ENCODE peak calls at places on chromosomes 7 and 10, in seven cellular contexts. D is HFFc6; G is NCI-H2171; H is stimulated activated CD4-positive, alpha-beta T cell treated with anti-CD3 and anti-CD28 coated beads, Interleukin-1b, Interleukin-23, amount 100 ng/mL, for 48 hours; V is heart left ventricle; O is HuH-7; F is H9. C is an unnamed sample.

GRCh38 chr10:4527281-4527960 is 298.6 kb upstream of the AKR1E2 start:
- DNase-seq in D (peak; percentile 63), G (no peak), H (no peak), V (no peak), O (no peak), F (no peak), C (no peak)

GRCh38 chr7:31192996-31193395 is 140.9 kb downstream of the ADCYAP1R1 start:
- DNase-seq in D (no peak), G (peak; percentile 3), H (peak; percentile 21), V (peak; percentile 42), O (peak; percentile 70), F (peak; percentile 90), C (peak; percentile 13)

GRCh38 chr10:42939237-42939636 is 137.6 kb upstream of the RET start:
- DNase-seq in D (no peak), G (no peak), H (no peak), V (no peak), O (no peak), F (no peak), C (no peak)

GRCh38 chr7:135159359-135160087 is 11.0 kb downstream of the CYREN start:
- DNase-seq in D (no peak), G (no peak), H (no peak), V (no peak), O (no peak), F (no peak), C (no peak)

GRCh38 chr10:16520900-16521299 is 779 bp downstream of the C1QL3 start:
- DNase-seq in D (no peak), G (no peak), H (peak; percentile 24), V (no peak), O (no peak), F (peak; percentile 59), C (peak; percentile 62)

GRCh38 chr10:56973766-56974165 is 612.7 kb upstream of the ZWINT start:
- DNase-seq in D (no peak), G (no peak), H (no peak), V (no peak), O (no peak), F (no peak), C (no peak)

GRCh38 chr7:83468251-83468739 is 180.6 kb downstream of the SEMA3E start:
- DNase-seq in D (peak; percentile 98), G (peak; percentile 69), H (peak; percentile 32), V (peak; percentile 50), O (peak; percentile 25), F (peak; percentile 78), C (peak; percentile 24)

GRCh38 chr7:156975620-156976019 is 26.1 kb downstream of the NOM1 start:
- DNase-seq in D (no peak), G (no peak), H (no peak), V (no peak), O (no peak), F (no peak), C (no peak)

GRCh38 chr7:24812313-24812945 is 55.2 kb upstream of the GSDME start:
- DNase-seq in D (no peak), G (no peak), H (no peak), V (peak; percentile 25), O (peak; percentile 42), F (peak; percentile 51), C (peak; percentile 58)

GRCh38 chr10:13922591-13922990 is 335.8 kb downstream of the PRPF18 start:
- DNase-seq in D (peak; percentile 67), G (no peak), H (no peak), V (no peak), O (no peak), F (no peak), C (no peak)

GRCh38 chr7:133186060-133186459 is 66.8 kb upstream of the EXOC4 start:
- DNase-seq in D (no peak), G (no peak), H (no peak), V (no peak), O (no peak), F (no peak), C (no peak)

GRCh38 chr10:97850446-97850845 is 803 bp downstream of the GOLGA7B start:
- DNase-seq in D (no peak), G (no peak), H (no peak), V (no peak), O (no peak), F (no peak), C (peak; percentile 42)

GRCh38 chr7:45026984-45027773 is 27.2 kb downstream of the CCM2 start:
- DNase-seq in D (no peak), G (no peak), H (no peak), V (no peak), O (no peak), F (no peak), C (peak; percentile 30)

GRCh38 chr7:122067077-122067476 is 77.0 kb downstream of the AASS start:
- DNase-seq in D (no peak), G (no peak), H (no peak), V (no peak), O (no peak), F (no peak), C (no peak)

GRCh38 chr7:14137676-14138075 is 148.2 kb upstream of the ETV1 start:
- DNase-seq in D (no peak), G (no peak), H (no peak), V (no peak), O (no peak), F (no peak), C (no peak)

GRCh38 chr7:138842111-138842510 is 44.1 kb upstream of the ATP6V0A4 start:
- DNase-seq in D (peak; percentile 41), G (no peak), H (no peak), V (no peak), O (no peak), F (peak; percentile 65), C (no peak)

GRCh38 chr7:31027161-31027965 is 24.7 kb upstream of the ADCYAP1R1 start:
- DNase-seq in D (no peak), G (peak; percentile 78), H (no peak), V (peak; percentile 35), O (no peak), F (peak; percentile 74), C (no peak)

GRCh38 chr10:14329609-14330246 is 996 bp downstream of the FRMD4A start:
- DNase-seq in D (no peak), G (no peak), H (no peak), V (no peak), O (no peak), F (peak; percentile 59), C (no peak)

GRCh38 chr10:93146336-93146735 is 72.6 kb downstream of the CYP26A1 start:
- DNase-seq in D (no peak), G (no peak), H (no peak), V (no peak), O (no peak), F (no peak), C (no peak)

GRCh38 chr7:43077732-43078391 is 34.6 kb upstream of the HECW1 start:
- DNase-seq in D (peak; percentile 26), G (no peak), H (no peak), V (no peak), O (no peak), F (peak; percentile 87), C (no peak)

GRCh38 chr10:112852308-112852707 is 97.7 kb upstream of the TCF7L2 start:
- DNase-seq in D (no peak), G (no peak), H (no peak), V (peak; percentile 26), O (no peak), F (no peak), C (no peak)

GRCh38 chr10:70927221-70927943 is 39.0 kb upstream of the PCBD1 start:
- DNase-seq in D (no peak), G (no peak), H (no peak), V (no peak), O (no peak), F (no peak), C (no peak)

GRCh38 chr10:42475168-42476098 is 162.9 kb downstream of the ZNF33B start:
- DNase-seq in D (peak; percentile 58), G (no peak), H (no peak), V (no peak), O (no peak), F (no peak), C (no peak)

GRCh38 chr10:13627459-13628310 is 40.9 kb downstream of the PRPF18 start:
- DNase-seq in D (no peak), G (no peak), H (no peak), V (no peak), O (no peak), F (no peak), C (no peak)

GRCh38 chr7:98217623-98218582 is 6.7 kb downstream of the BHLHA15 start:
- DNase-seq in D (no peak), G (peak; percentile 24), H (no peak), V (peak; percentile 5), O (no peak), F (no peak), C (no peak)

GRCh38 chr7:107179326-107180163 is 10.7 kb downstream of the HBP1 start:
- DNase-seq in D (no peak), G (no peak), H (peak; percentile 13), V (no peak), O (no peak), F (no peak), C (no peak)

GRCh38 chr10:132144086-132144485 is 42.7 kb upstream of the DPYSL4 start:
- DNase-seq in D (no peak), G (no peak), H (peak; percentile 1), V (no peak), O (no peak), F (no peak), C (no peak)

C was measured in activated CD4-positive, alpha-beta memory T cell treated with anti-CD3 and anti-CD28 coated beads for 36 hours.